ENCODE peak calls at places on chromosome 5, in five cellular contexts. S is type B pancreatic cell; K is fibroblast of the conjunctiva; Q is stimulated activated CD8-positive, alpha-beta memory T cell treated with anti-CD3 and anti-CD28 coated beads, Interleukin-15, amount 100 ng/mL, for 24 hours; C is lower leg skin. M is an unnamed sample.

GRCh38 chr5:11973469-11973868 is 69.2 kb upstream of the CTNND2 start:
- DNase-seq in S (no peak), C (no peak), Q (no peak), K (no peak), M (no peak)

GRCh38 chr5:102531506-102531905 is 32.7 kb upstream of the SLCO6A1 start:
- DNase-seq in Q (no peak), K (no peak), S (no peak), C (no peak), M (no peak)

GRCh38 chr5:157116483-157116954 is 7.7 kb upstream of the HAVCR2 start:
- DNase-seq in Q (no peak), C (no peak), K (no peak), S (no peak), M (no peak)

GRCh38 chr5:165616550-165617430 is 2111.4 kb downstream of the MAT2B start:
- DNase-seq in S (no peak), K (no peak), Q (no peak), C (no peak), M (no peak)

GRCh38 chr5:51669095-51669494 is 285.8 kb downstream of the ISL1 start:
- DNase-seq in K (no peak), Q (no peak), S (no peak), C (no peak), M (no peak)

GRCh38 chr5:115415143-115415491 is 118.7 kb upstream of the CCDC112 start:
- DNase-seq in S (no peak), Q (no peak), K (peak; percentile 50), C (no peak), M (no peak)

GRCh38 chr5:95114305-95114704 is 170.6 kb downstream of the MCTP1 start:
- DNase-seq in K (no peak), C (no peak), Q (no peak), S (no peak), M (no peak)

GRCh38 chr5:135139397-135140134 is 105.5 kb upstream of the PITX1 start:
- DNase-seq in C (no peak), Q (no peak), K (peak; percentile 60), S (no peak), M (no peak)

GRCh38 chr5:139395844-139396640 is 1.1 kb upstream of the PROB1 start:
- DNase-seq in Q (no peak), K (no peak), S (no peak), C (no peak), M (no peak)

GRCh38 chr5:943874-944620 is 51.4 kb downstream of the TRIP13 start:
- DNase-seq in S (no peak), C (no peak), K (no peak), Q (no peak), M (no peak)

GRCh38 chr5:133934822-133935793 is 33.3 kb downstream of the C5orf15 start:
- DNase-seq in Q (no peak), C (no peak), S (no peak), K (no peak), M (no peak)

GRCh38 chr5:132271251-132272246 is 14.1 kb downstream of the PDLIM4 start:
- DNase-seq in K (no peak), S (no peak), C (no peak), Q (no peak), M (no peak)

GRCh38 chr5:3025392-3025791 is 273.9 kb upstream of the IRX2 start:
- DNase-seq in S (no peak), C (no peak), Q (no peak), K (no peak), M (no peak)

GRCh38 chr5:111734013-111734412 is 23.0 kb downstream of the NREP start:
- DNase-seq in C (no peak), Q (no peak), K (no peak), S (no peak), M (no peak)

GRCh38 chr5:116487045-116487444 is 87.6 kb downstream of the SEMA6A start:
- DNase-seq in C (no peak), K (no peak), Q (no peak), S (no peak), M (no peak)

GRCh38 chr5:146111409-146111808 is 6.0 kb upstream of the PLAC8L1 start:
- DNase-seq in K (no peak), C (no peak), S (no peak), Q (no peak), M (no peak)

GRCh38 chr5:108481355-108481931 is 99.5 kb upstream of the FBXL17 start:
- DNase-seq in Q (no peak), S (no peak), K (peak; percentile 5), C (no peak), M (no peak)

GRCh38 chr5:65151632-65152031 is 330.1 kb downstream of the ADAMTS6 start:
- DNase-seq in C (no peak), K (peak; percentile 57), Q (no peak), S (no peak), M (no peak)

GRCh38 chr5:963310-963672 is 45.3 kb upstream of the NKD2 start:
- DNase-seq in C (no peak), Q (no peak), K (no peak), S (no peak), M (no peak)

GRCh38 chr5:135033866-135034185 is 202 bp downstream of the PITX1 start:
- DNase-seq in C (no peak), K (peak; percentile 3), S (no peak), Q (no peak), M (no peak)

GRCh38 chr5:113227798-113228197 is 207.0 kb downstream of the TSSK1B start:
- DNase-seq in C (no peak), Q (no peak), S (no peak), K (no peak), M (no peak)

GRCh38 chr5:142313275-142313674 is 11.5 kb downstream of the SPRY4 start:
- DNase-seq in K (no peak), C (no peak), Q (no peak), S (no peak), M (no peak)

GRCh38 chr5:73897886-73898285 is 271.9 kb downstream of the ARHGEF28 start:
- DNase-seq in S (no peak), Q (no peak), K (no peak), C (no peak), M (no peak)

GRCh38 chr5:177473461-177473991 is at the start of gene DBN1:
- DNase-seq in S (no peak), C (no peak), Q (no peak), K (no peak), M (no peak)

GRCh38 chr5:6266671-6267197 is 111.6 kb downstream of the MED10 start:
- DNase-seq in K (no peak), S (no peak), C (no peak), Q (no peak), M (no peak)

GRCh38 chr5:3033033-3033755 is 281.7 kb upstream of the IRX2 start:
- DNase-seq in S (no peak), Q (no peak), K (no peak), C (no peak), M (no peak)

GRCh38 chr5:149666212-149666852 is 63.8 kb upstream of the PPARGC1B start:
- DNase-seq in C (no peak), K (no peak), S (peak; percentile 47), Q (no peak), M (no peak)

GRCh38 chr5:13567819-13568218 is 376.7 kb downstream of the DNAH5 start:
- DNase-seq in K (peak; percentile 20), C (no peak), S (no peak), Q (no peak), M (no peak)

GRCh38 chr5:54302267-54302687 is 8.1 kb downstream of the ARL15 start:
- DNase-seq in C (no peak), K (no peak), S (no peak), Q (no peak), M (no peak)

GRCh38 chr5:53099546-53099945 is 10.0 kb downstream of the MOCS2 start:
- DNase-seq in C (no peak), Q (no peak), S (no peak), K (no peak), M (no peak)

GRCh38 chr5:123559434-123559775 is 47.4 kb downstream of the CSNK1G3 start:
- DNase-seq in C (no peak), Q (no peak), K (peak; percentile 10), S (no peak), M (no peak)

GRCh38 chr5:172769598-172770373 is 1.2 kb downstream of the DUSP1 start:
- DNase-seq in Q (no peak), C (no peak), K (peak; percentile 42), S (no peak), M (no peak)

GRCh38 chr5:143148461-143149170 is 254.9 kb downstream of the NR3C1 start:
- DNase-seq in S (no peak), K (peak; percentile 21), C (no peak), Q (no peak), M (no peak)

M was measured in activated gamma-delta T cell.